ENCODE peak calls at places on chromosomes 12 and 14, in four cellular contexts. E is K562, C is HepG2, B is GM12878. G is an unnamed sample.

GRCh38 chr12:85278598-85279448 is 1.2 kb upstream of the ALX1 start:
- DNase-seq in E (no peak), C (no peak), B (no peak), G (no peak)

GRCh38 chr12:24560867-24561266 is 388.0 kb downstream of the BCAT1 start:
- DNase-seq in E (no peak), C (no peak), B (no peak), G (no peak)

GRCh38 chr14:77347746-77348145 is 26.9 kb downstream of the GSTZ1 start:
- DNase-seq in E (no peak), C (no peak), B (no peak), G (no peak)

GRCh38 chr12:6052940-6053329 is 71.5 kb downstream of the VWF start:
- DNase-seq in E (no peak), C (no peak), B (no peak), G (no peak)

GRCh38 chr12:14403711-14404164 is 38.3 kb downstream of the ATF7IP start:
- DNase-seq in E (peak; percentile 14), C (no peak), B (peak; percentile 49), G (no peak)

GRCh38 chr12:14557966-14558365 is 9.7 kb downstream of the PLBD1 start:
- DNase-seq in E (no peak), C (no peak), B (no peak), G (no peak)

GRCh38 chr12:65565601-65566560 is 258.4 kb upstream of the HMGA2 start:
- DNase-seq in E (peak; percentile 11), C (no peak), B (no peak), G (no peak)

GRCh38 chr12:100913872-100914600 is 119.5 kb downstream of the ANO4 start:
- DNase-seq in E (no peak), C (no peak), B (no peak), G (no peak)

GRCh38 chr12:78898416-78898815 is 33.8 kb downstream of the SYT1 start:
- DNase-seq in E (no peak), C (no peak), B (no peak), G (no peak)

GRCh38 chr14:72173038-72173720 is 240.9 kb downstream of the RGS6 start:
- DNase-seq in E (no peak), C (no peak), B (no peak), G (no peak)

GRCh38 chr14:72172075-72172474 is 239.8 kb downstream of the RGS6 start:
- DNase-seq in E (no peak), C (no peak), B (no peak), G (no peak)

GRCh38 chr14:72165151-72165715 is 233.0 kb downstream of the RGS6 start:
- DNase-seq in E (no peak), C (no peak), B (no peak), G (no peak)

GRCh38 chr14:72172597-72172996 is 240.4 kb downstream of the RGS6 start:
- DNase-seq in E (no peak), C (no peak), B (no peak), G (no peak)

DNA sequence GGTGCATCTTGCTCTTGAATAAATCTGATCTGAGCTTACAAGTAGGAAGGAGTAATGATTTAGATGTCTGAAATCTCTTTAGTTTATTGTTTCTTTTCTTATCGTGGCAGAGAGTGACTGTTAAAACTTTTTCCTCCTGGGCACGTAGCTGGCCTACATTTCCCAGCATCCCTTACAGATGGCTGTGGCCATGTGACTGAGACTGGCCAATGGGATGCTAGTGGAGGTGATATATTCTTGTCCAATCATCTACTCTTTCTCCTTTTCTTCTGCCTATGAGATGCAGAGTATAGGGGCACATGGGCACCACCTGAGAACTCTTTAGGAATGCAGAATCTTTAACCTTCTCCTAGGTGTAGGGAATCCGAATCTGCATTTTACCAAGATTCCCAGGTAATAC is 237.3 kb downstream of the RGS6 start:
- DNase-seq in E (peak; percentile 13), C (no peak), B (no peak), G (no peak)
- TF ChIP-seq ETV6 in E (no peak), C (no peak), B (no peak), G (no peak)

GRCh38 chr12:9795945-9796344 is 31.3 kb upstream of the KLRF1 start:
- DNase-seq in E (no peak), C (no peak), B (no peak), G (no peak)

GRCh38 chr12:9792185-9792900 is 31.6 kb upstream of the CD69 start:
- DNase-seq in E (no peak), C (no peak), B (no peak), G (no peak)

GRCh38 chr12:9792961-9793617 is 32.4 kb upstream of the CD69 start:
- DNase-seq in E (no peak), C (no peak), B (no peak), G (no peak)

GRCh38 chr12:9794484-9795063 is 32.7 kb upstream of the KLRF1 start:
- DNase-seq in E (no peak), C (no peak), B (peak; percentile 11), G (no peak)

DNA sequence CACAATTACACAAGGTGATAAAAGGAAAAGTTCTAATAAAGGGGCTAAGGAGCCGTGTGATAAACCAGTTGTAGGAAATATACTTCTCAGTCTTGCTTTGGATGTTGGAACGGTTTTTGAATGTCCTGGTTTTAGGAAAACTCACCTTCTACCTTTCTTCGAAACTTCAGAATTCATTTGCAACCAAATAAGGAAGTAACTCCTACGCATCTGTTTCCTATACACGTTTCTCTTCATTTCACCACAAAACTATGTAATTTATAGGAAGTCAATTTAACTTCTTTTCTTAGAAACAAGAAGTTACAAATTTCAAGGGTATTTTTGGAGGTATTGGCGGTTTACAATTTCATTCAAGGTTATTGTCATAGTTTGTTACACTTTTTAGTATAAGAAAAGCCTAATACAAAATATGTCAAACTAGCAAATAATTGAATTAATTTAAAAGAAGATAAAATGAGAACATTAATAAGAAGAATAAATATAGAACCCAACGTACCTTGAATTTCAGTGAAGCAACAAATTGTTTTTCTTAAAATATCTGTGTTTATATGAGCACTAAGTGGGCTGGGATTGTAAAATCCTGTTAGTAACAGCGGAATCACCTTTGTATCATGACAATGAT is 33.2 kb upstream of the CD69 start:
- DNase-seq in E (no peak), C (no peak), B (no peak), G (no peak)
- TF ChIP-seq ETV6 in E (no peak), C (no peak), B (no peak), G (no peak)

GRCh38 chr12:50597200-50598195 is 92.7 kb downstream of the DIP2B start:
- DNase-seq in E (no peak), C (no peak), B (peak; percentile 55), G (no peak)
- TF ChIP-seq ETV6 in E (no peak), C (no peak), B (no peak), G (no peak)

GRCh38 chr14:99773496-99774203 is 19.6 kb upstream of the EML1 start:
- DNase-seq in E (no peak), C (no peak), B (no peak), G (no peak)

GRCh38 chr14:99772371-99773283 is 20.6 kb upstream of the EML1 start:
- DNase-seq in E (no peak), C (no peak), B (no peak), G (no peak)

GRCh38 chr14:99769123-99769522 is 24.1 kb upstream of the EML1 start:
- DNase-seq in E (no peak), C (no peak), B (no peak), G (no peak)

GRCh38 chr14:99768381-99768780 is 24.8 kb upstream of the EML1 start:
- DNase-seq in E (no peak), C (no peak), B (no peak), G (no peak)

DNA sequence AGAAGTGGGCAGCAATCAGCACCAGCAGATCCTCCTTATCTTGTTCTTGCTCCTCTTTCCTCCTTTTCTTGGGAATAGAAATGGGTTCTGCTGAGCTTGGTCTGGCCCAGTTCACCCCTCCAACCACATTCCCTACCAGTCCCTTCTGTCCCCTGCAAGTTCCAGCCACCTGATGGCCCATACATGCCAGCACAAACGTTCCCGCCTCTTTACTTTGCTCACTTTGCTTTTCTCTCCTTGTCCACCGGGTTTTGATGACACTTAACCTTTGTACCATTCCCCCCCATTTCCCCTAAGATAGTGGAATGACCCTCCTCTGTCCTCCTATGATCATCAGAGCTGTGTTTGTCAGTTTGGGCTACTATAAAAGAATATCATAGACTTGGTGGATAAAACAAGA is 23.4 kb upstream of the EML1 start:
- DNase-seq in E (no peak), C (no peak), B (no peak), G (no peak)
- TF ChIP-seq ETV6 in E (no peak), C (no peak), B (no peak), G (no peak)

DNA sequence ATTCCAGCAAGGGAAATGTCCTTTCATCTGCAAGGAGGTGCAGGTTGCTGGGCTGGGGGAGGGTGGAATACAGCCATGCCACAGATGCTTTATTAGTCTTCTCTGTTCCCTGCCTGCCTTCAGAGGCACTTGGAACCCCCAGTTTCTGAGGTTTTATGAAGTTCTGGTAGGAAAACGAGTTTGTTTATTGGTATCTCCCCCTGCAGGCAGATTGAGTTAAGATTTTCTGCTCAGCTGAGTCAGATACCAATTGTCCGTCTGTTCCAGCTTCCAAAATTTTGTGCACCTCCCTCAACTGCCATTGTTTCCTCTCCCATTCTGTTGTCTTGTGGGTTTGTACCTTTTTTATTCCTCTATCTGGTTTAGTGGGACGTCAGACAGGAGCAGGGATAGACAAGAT is 155.6 kb downstream of the ETV6 start:
- DNase-seq in E (no peak), C (no peak), B (no peak), G (no peak)
- TF ChIP-seq ETV6 in E (no peak), C (no peak), B (no peak), G (no peak)

GRCh38 chr12:93174048-93174447 is 203.7 kb upstream of the NUDT4 start:
- DNase-seq in E (no peak), C (no peak), B (no peak), G (no peak)
- TF ChIP-seq ETV6 in E (no peak), C (no peak), B (no peak), G (no peak)

G was measured in WTC11.